ENCODE peak calls at places on chromosome 18, in five cellular contexts. One of them, this sample, is unnamed.

GRCh38 chr18:3726241-3726951 is 276.4 kb downstream of the TGIF1 start:
- DNase-seq in dorsolateral prefrontal cortex: no peak
- DNase-seq in sciatic nerve: no peak
- DNase-seq in fibroblast of lung: no peak
- DNase-seq in breast epithelium: no peak
- DNase-seq in this sample: no peak

GRCh38 chr18:53004798-53005197 is 664.8 kb downstream of the DCC start:
- DNase-seq in sciatic nerve: no peak
- DNase-seq in fibroblast of lung: no peak
- DNase-seq in dorsolateral prefrontal cortex: no peak
- DNase-seq in breast epithelium: no peak
- DNase-seq in this sample: no peak

GRCh38 chr18:37452015-37452414 is 113.6 kb downstream of the CELF4 start:
- DNase-seq in breast epithelium: no peak
- DNase-seq in dorsolateral prefrontal cortex: no peak
- DNase-seq in fibroblast of lung: no peak
- DNase-seq in sciatic nerve: no peak
- DNase-seq in this sample: no peak

GRCh38 chr18:77114564-77115391 is 17.8 kb downstream of the MBP start:
- DNase-seq in sciatic nerve: peak; percentile 84
- DNase-seq in breast epithelium: peak; percentile 94
- DNase-seq in fibroblast of lung: peak; percentile 98
- DNase-seq in dorsolateral prefrontal cortex: no peak
- DNase-seq in this sample: peak; percentile 96

GRCh38 chr18:37565985-37566478 is 434 bp upstream of the CELF4 start:
- DNase-seq in breast epithelium: no peak
- DNase-seq in sciatic nerve: peak; percentile 64
- DNase-seq in dorsolateral prefrontal cortex: peak; percentile 82
- DNase-seq in fibroblast of lung: peak; percentile 45
- DNase-seq in this sample: no peak

GRCh38 chr18:66138642-66139041 is 387.8 kb downstream of the CDH7 start:
- DNase-seq in breast epithelium: no peak
- DNase-seq in sciatic nerve: no peak
- DNase-seq in fibroblast of lung: no peak
- DNase-seq in dorsolateral prefrontal cortex: no peak
- DNase-seq in this sample: no peak

GRCh38 chr18:57627488-57627887 is 5.9 kb upstream of the NARS1 start:
- DNase-seq in dorsolateral prefrontal cortex: no peak
- DNase-seq in breast epithelium: no peak
- DNase-seq in sciatic nerve: no peak
- DNase-seq in fibroblast of lung: peak; percentile 16
- DNase-seq in this sample: no peak

GRCh38 chr18:34942276-34942675 is 98.9 kb upstream of the MAPRE2 start:
- DNase-seq in sciatic nerve: no peak
- DNase-seq in dorsolateral prefrontal cortex: no peak
- DNase-seq in fibroblast of lung: no peak
- DNase-seq in breast epithelium: no peak
- DNase-seq in this sample: no peak

GRCh38 chr18:45339819-45340550 is 275.3 kb upstream of the SLC14A2 start:
- DNase-seq in fibroblast of lung: no peak
- DNase-seq in sciatic nerve: no peak
- DNase-seq in dorsolateral prefrontal cortex: no peak
- DNase-seq in breast epithelium: no peak
- DNase-seq in this sample: no peak

GRCh38 chr18:2958819-2959298 is 54.1 kb downstream of the LPIN2 start:
- DNase-seq in sciatic nerve: no peak
- DNase-seq in fibroblast of lung: peak; percentile 81
- DNase-seq in breast epithelium: peak; percentile 31
- DNase-seq in dorsolateral prefrontal cortex: no peak
- DNase-seq in this sample: no peak

GRCh38 chr18:33584845-33585775 is 7.1 kb downstream of the ASXL3 start:
- DNase-seq in dorsolateral prefrontal cortex: no peak
- DNase-seq in fibroblast of lung: no peak
- DNase-seq in sciatic nerve: no peak
- DNase-seq in breast epithelium: no peak
- DNase-seq in this sample: no peak

GRCh38 chr18:33212363-33212762 is 228.2 kb downstream of the CCDC178 start:
- DNase-seq in fibroblast of lung: no peak
- DNase-seq in breast epithelium: no peak
- DNase-seq in sciatic nerve: no peak
- DNase-seq in dorsolateral prefrontal cortex: no peak
- DNase-seq in this sample: no peak

This sample was measured in suprapubic skin.